ENCODE peak calls at places on chromosome 17, in five cellular contexts. One of them, this sample, is unnamed.
A peak's percentile ranks its signal among the peaks of the same experiment; 100 is the strongest.

GRCh38 chr17:39787743-39788484 is 50.2 kb downstream of the GRB7 start:
- DNase-seq in G401: no peak
- DNase-seq in NCI-H1105 treated with DMSO at 0.1 percent for 48 hours: no peak
- DNase-seq in stimulated activated CD8-positive, alpha-beta memory T cell treated with anti-CD3 and anti-CD28 coated beads, Interleukin-7, amount 100 ng/mL, for 4 hours: no peak
- DNase-seq in activated B cell treated with CpG ODN at 0.5 μM for 24 hours: no peak
- DNase-seq in this sample: no peak

GRCh38 chr17:32801193-32801592 is 75.7 kb downstream of the MYO1D start:
- DNase-seq in G401: no peak
- DNase-seq in NCI-H1105 treated with DMSO at 0.1 percent for 48 hours: no peak
- DNase-seq in stimulated activated CD8-positive, alpha-beta memory T cell treated with anti-CD3 and anti-CD28 coated beads, Interleukin-7, amount 100 ng/mL, for 4 hours: no peak
- DNase-seq in activated B cell treated with CpG ODN at 0.5 μM for 24 hours: no peak
- DNase-seq in this sample: no peak

GRCh38 chr17:1834378-1835149 is 4.8 kb downstream of the RPA1 start:
- DNase-seq in G401: no peak
- DNase-seq in NCI-H1105 treated with DMSO at 0.1 percent for 48 hours: no peak
- DNase-seq in stimulated activated CD8-positive, alpha-beta memory T cell treated with anti-CD3 and anti-CD28 coated beads, Interleukin-7, amount 100 ng/mL, for 4 hours: no peak
- DNase-seq in activated B cell treated with CpG ODN at 0.5 μM for 24 hours: no peak
- DNase-seq in this sample: peak; percentile 96

GRCh38 chr17:75854111-75854748 is 905 bp downstream of the WBP2 start:
- DNase-seq in G401: peak; percentile 25
- DNase-seq in NCI-H1105 treated with DMSO at 0.1 percent for 48 hours: no peak
- DNase-seq in stimulated activated CD8-positive, alpha-beta memory T cell treated with anti-CD3 and anti-CD28 coated beads, Interleukin-7, amount 100 ng/mL, for 4 hours: no peak
- DNase-seq in activated B cell treated with CpG ODN at 0.5 μM for 24 hours: no peak
- DNase-seq in this sample: no peak

GRCh38 chr17:30520882-30521281 is 43.7 kb downstream of the GOSR1 start:
- DNase-seq in G401: no peak
- DNase-seq in NCI-H1105 treated with DMSO at 0.1 percent for 48 hours: no peak
- DNase-seq in stimulated activated CD8-positive, alpha-beta memory T cell treated with anti-CD3 and anti-CD28 coated beads, Interleukin-7, amount 100 ng/mL, for 4 hours: no peak
- DNase-seq in activated B cell treated with CpG ODN at 0.5 μM for 24 hours: no peak
- DNase-seq in this sample: no peak

GRCh38 chr17:63178530-63178929 is 212.5 kb downstream of the TANC2 start:
- DNase-seq in G401: no peak
- DNase-seq in NCI-H1105 treated with DMSO at 0.1 percent for 48 hours: no peak
- DNase-seq in stimulated activated CD8-positive, alpha-beta memory T cell treated with anti-CD3 and anti-CD28 coated beads, Interleukin-7, amount 100 ng/mL, for 4 hours: no peak
- DNase-seq in activated B cell treated with CpG ODN at 0.5 μM for 24 hours: no peak
- DNase-seq in this sample: no peak

GRCh38 chr17:48776602-48777001 is 40.4 kb downstream of the TTLL6 start:
- DNase-seq in G401: no peak
- DNase-seq in NCI-H1105 treated with DMSO at 0.1 percent for 48 hours: no peak
- DNase-seq in stimulated activated CD8-positive, alpha-beta memory T cell treated with anti-CD3 and anti-CD28 coated beads, Interleukin-7, amount 100 ng/mL, for 4 hours: no peak
- DNase-seq in activated B cell treated with CpG ODN at 0.5 μM for 24 hours: no peak
- DNase-seq in this sample: no peak

GRCh38 chr17:61574542-61575351 is 16.3 kb downstream of the NACA2 start:
- DNase-seq in G401: peak; percentile 41
- DNase-seq in NCI-H1105 treated with DMSO at 0.1 percent for 48 hours: peak; percentile 70
- DNase-seq in stimulated activated CD8-positive, alpha-beta memory T cell treated with anti-CD3 and anti-CD28 coated beads, Interleukin-7, amount 100 ng/mL, for 4 hours: no peak
- DNase-seq in activated B cell treated with CpG ODN at 0.5 μM for 24 hours: no peak
- DNase-seq in this sample: no peak

GRCh38 chr17:79790805-79791353 is 6.0 kb downstream of the CBX8 start:
- DNase-seq in G401: no peak
- DNase-seq in NCI-H1105 treated with DMSO at 0.1 percent for 48 hours: no peak
- DNase-seq in stimulated activated CD8-positive, alpha-beta memory T cell treated with anti-CD3 and anti-CD28 coated beads, Interleukin-7, amount 100 ng/mL, for 4 hours: no peak
- DNase-seq in activated B cell treated with CpG ODN at 0.5 μM for 24 hours: no peak
- DNase-seq in this sample: no peak

GRCh38 chr17:16328997-16329396 is 24.3 kb downstream of the CENPV start:
- DNase-seq in G401: no peak
- DNase-seq in NCI-H1105 treated with DMSO at 0.1 percent for 48 hours: no peak
- DNase-seq in stimulated activated CD8-positive, alpha-beta memory T cell treated with anti-CD3 and anti-CD28 coated beads, Interleukin-7, amount 100 ng/mL, for 4 hours: no peak
- DNase-seq in activated B cell treated with CpG ODN at 0.5 μM for 24 hours: no peak
- DNase-seq in this sample: no peak

GRCh38 chr17:16936536-16937310 is 35.2 kb downstream of the TNFRSF13B start:
- DNase-seq in G401: no peak
- DNase-seq in NCI-H1105 treated with DMSO at 0.1 percent for 48 hours: no peak
- DNase-seq in stimulated activated CD8-positive, alpha-beta memory T cell treated with anti-CD3 and anti-CD28 coated beads, Interleukin-7, amount 100 ng/mL, for 4 hours: no peak
- DNase-seq in activated B cell treated with CpG ODN at 0.5 μM for 24 hours: no peak
- DNase-seq in this sample: no peak

GRCh38 chr17:77280304-77280910 is 139.6 kb downstream of the SEC14L1 start:
- DNase-seq in G401: peak; percentile 21
- DNase-seq in NCI-H1105 treated with DMSO at 0.1 percent for 48 hours: no peak
- DNase-seq in stimulated activated CD8-positive, alpha-beta memory T cell treated with anti-CD3 and anti-CD28 coated beads, Interleukin-7, amount 100 ng/mL, for 4 hours: no peak
- DNase-seq in activated B cell treated with CpG ODN at 0.5 μM for 24 hours: no peak
- DNase-seq in this sample: no peak

GRCh38 chr17:1367351-1367745 is 32.7 kb downstream of the YWHAE start:
- DNase-seq in G401: no peak
- DNase-seq in NCI-H1105 treated with DMSO at 0.1 percent for 48 hours: no peak
- DNase-seq in stimulated activated CD8-positive, alpha-beta memory T cell treated with anti-CD3 and anti-CD28 coated beads, Interleukin-7, amount 100 ng/mL, for 4 hours: no peak
- DNase-seq in activated B cell treated with CpG ODN at 0.5 μM for 24 hours: no peak
- DNase-seq in this sample: no peak

GRCh38 chr17:1946021-1946932 is 78.9 kb downstream of the RTN4RL1 start:
- DNase-seq in G401: no peak
- DNase-seq in NCI-H1105 treated with DMSO at 0.1 percent for 48 hours: no peak
- DNase-seq in stimulated activated CD8-positive, alpha-beta memory T cell treated with anti-CD3 and anti-CD28 coated beads, Interleukin-7, amount 100 ng/mL, for 4 hours: no peak
- DNase-seq in activated B cell treated with CpG ODN at 0.5 μM for 24 hours: no peak
- DNase-seq in this sample: no peak

GRCh38 chr17:8006836-8007680 is 4.6 kb downstream of the GUCY2D start:
- DNase-seq in G401: no peak
- DNase-seq in NCI-H1105 treated with DMSO at 0.1 percent for 48 hours: no peak
- DNase-seq in stimulated activated CD8-positive, alpha-beta memory T cell treated with anti-CD3 and anti-CD28 coated beads, Interleukin-7, amount 100 ng/mL, for 4 hours: no peak
- DNase-seq in activated B cell treated with CpG ODN at 0.5 μM for 24 hours: no peak
- DNase-seq in this sample: no peak

GRCh38 chr17:27538156-27538955 is 82.1 kb downstream of the KSR1 start:
- DNase-seq in G401: no peak
- DNase-seq in NCI-H1105 treated with DMSO at 0.1 percent for 48 hours: no peak
- DNase-seq in stimulated activated CD8-positive, alpha-beta memory T cell treated with anti-CD3 and anti-CD28 coated beads, Interleukin-7, amount 100 ng/mL, for 4 hours: no peak
- DNase-seq in activated B cell treated with CpG ODN at 0.5 μM for 24 hours: no peak
- DNase-seq in this sample: no peak

GRCh38 chr17:15649861-15650391 is 30.4 kb upstream of the FBXW10B start:
- DNase-seq in G401: no peak
- DNase-seq in NCI-H1105 treated with DMSO at 0.1 percent for 48 hours: no peak
- DNase-seq in stimulated activated CD8-positive, alpha-beta memory T cell treated with anti-CD3 and anti-CD28 coated beads, Interleukin-7, amount 100 ng/mL, for 4 hours: no peak
- DNase-seq in activated B cell treated with CpG ODN at 0.5 μM for 24 hours: no peak
- DNase-seq in this sample: no peak

GRCh38 chr17:77943971-77944370 is 14.5 kb upstream of the TNRC6C start:
- DNase-seq in G401: no peak
- DNase-seq in NCI-H1105 treated with DMSO at 0.1 percent for 48 hours: no peak
- DNase-seq in stimulated activated CD8-positive, alpha-beta memory T cell treated with anti-CD3 and anti-CD28 coated beads, Interleukin-7, amount 100 ng/mL, for 4 hours: no peak
- DNase-seq in activated B cell treated with CpG ODN at 0.5 μM for 24 hours: no peak
- DNase-seq in this sample: no peak

GRCh38 chr17:79793924-79794304 is 3.0 kb downstream of the CBX8 start:
- DNase-seq in G401: peak; percentile 55
- DNase-seq in NCI-H1105 treated with DMSO at 0.1 percent for 48 hours: no peak
- DNase-seq in stimulated activated CD8-positive, alpha-beta memory T cell treated with anti-CD3 and anti-CD28 coated beads, Interleukin-7, amount 100 ng/mL, for 4 hours: no peak
- DNase-seq in activated B cell treated with CpG ODN at 0.5 μM for 24 hours: no peak
- DNase-seq in this sample: no peak

GRCh38 chr17:57708401-57708800 is 36.7 kb downstream of the CCDC182 start:
- DNase-seq in G401: no peak
- DNase-seq in NCI-H1105 treated with DMSO at 0.1 percent for 48 hours: no peak
- DNase-seq in stimulated activated CD8-positive, alpha-beta memory T cell treated with anti-CD3 and anti-CD28 coated beads, Interleukin-7, amount 100 ng/mL, for 4 hours: no peak
- DNase-seq in activated B cell treated with CpG ODN at 0.5 μM for 24 hours: no peak
- DNase-seq in this sample: no peak

GRCh38 chr17:7706631-7707354 is 1.8 kb downstream of the EFNB3 start:
- DNase-seq in G401: no peak
- DNase-seq in NCI-H1105 treated with DMSO at 0.1 percent for 48 hours: no peak
- DNase-seq in stimulated activated CD8-positive, alpha-beta memory T cell treated with anti-CD3 and anti-CD28 coated beads, Interleukin-7, amount 100 ng/mL, for 4 hours: no peak
- DNase-seq in activated B cell treated with CpG ODN at 0.5 μM for 24 hours: no peak
- DNase-seq in this sample: no peak

GRCh38 chr17:64174686-64175456 is 44.9 kb upstream of the ERN1 start:
- DNase-seq in G401: no peak
- DNase-seq in NCI-H1105 treated with DMSO at 0.1 percent for 48 hours: no peak
- DNase-seq in stimulated activated CD8-positive, alpha-beta memory T cell treated with anti-CD3 and anti-CD28 coated beads, Interleukin-7, amount 100 ng/mL, for 4 hours: no peak
- DNase-seq in activated B cell treated with CpG ODN at 0.5 μM for 24 hours: no peak
- DNase-seq in this sample: no peak

GRCh38 chr17:60398227-60398959 is 6.5 kb upstream of the USP32 start:
- DNase-seq in G401: no peak
- DNase-seq in NCI-H1105 treated with DMSO at 0.1 percent for 48 hours: no peak
- DNase-seq in stimulated activated CD8-positive, alpha-beta memory T cell treated with anti-CD3 and anti-CD28 coated beads, Interleukin-7, amount 100 ng/mL, for 4 hours: no peak
- DNase-seq in activated B cell treated with CpG ODN at 0.5 μM for 24 hours: peak; percentile 36
- DNase-seq in this sample: peak; percentile 71

GRCh38 chr17:39738568-39738901 is 797 bp downstream of the GRB7 start:
- DNase-seq in G401: peak; percentile 72
- DNase-seq in NCI-H1105 treated with DMSO at 0.1 percent for 48 hours: peak; percentile 46
- DNase-seq in stimulated activated CD8-positive, alpha-beta memory T cell treated with anti-CD3 and anti-CD28 coated beads, Interleukin-7, amount 100 ng/mL, for 4 hours: peak; percentile 33
- DNase-seq in activated B cell treated with CpG ODN at 0.5 μM for 24 hours: no peak
- DNase-seq in this sample: no peak

GRCh38 chr17:58231644-58232043 is 6.7 kb upstream of the LPO start:
- DNase-seq in G401: no peak
- DNase-seq in NCI-H1105 treated with DMSO at 0.1 percent for 48 hours: no peak
- DNase-seq in stimulated activated CD8-positive, alpha-beta memory T cell treated with anti-CD3 and anti-CD28 coated beads, Interleukin-7, amount 100 ng/mL, for 4 hours: no peak
- DNase-seq in activated B cell treated with CpG ODN at 0.5 μM for 24 hours: no peak
- DNase-seq in this sample: no peak

GRCh38 chr17:42277342-42277712 is 1.1 kb upstream of the STAT5B start:
- DNase-seq in G401: no peak
- DNase-seq in NCI-H1105 treated with DMSO at 0.1 percent for 48 hours: no peak
- DNase-seq in stimulated activated CD8-positive, alpha-beta memory T cell treated with anti-CD3 and anti-CD28 coated beads, Interleukin-7, amount 100 ng/mL, for 4 hours: no peak
- DNase-seq in activated B cell treated with CpG ODN at 0.5 μM for 24 hours: no peak
- DNase-seq in this sample: no peak

GRCh38 chr17:17538417-17539391 is 42.5 kb upstream of the RASD1 start:
- DNase-seq in G401: no peak
- DNase-seq in NCI-H1105 treated with DMSO at 0.1 percent for 48 hours: peak; percentile 98
- DNase-seq in stimulated activated CD8-positive, alpha-beta memory T cell treated with anti-CD3 and anti-CD28 coated beads, Interleukin-7, amount 100 ng/mL, for 4 hours: no peak
- DNase-seq in activated B cell treated with CpG ODN at 0.5 μM for 24 hours: no peak
- DNase-seq in this sample: no peak

GRCh38 chr17:42975265-42975664 is 4.6 kb downstream of the PTGES3L start:
- DNase-seq in G401: no peak
- DNase-seq in NCI-H1105 treated with DMSO at 0.1 percent for 48 hours: no peak
- DNase-seq in stimulated activated CD8-positive, alpha-beta memory T cell treated with anti-CD3 and anti-CD28 coated beads, Interleukin-7, amount 100 ng/mL, for 4 hours: no peak
- DNase-seq in activated B cell treated with CpG ODN at 0.5 μM for 24 hours: no peak
- DNase-seq in this sample: no peak

GRCh38 chr17:80969674-80970043 is 22.0 kb upstream of the CHMP6 start:
- DNase-seq in G401: no peak
- DNase-seq in NCI-H1105 treated with DMSO at 0.1 percent for 48 hours: no peak
- DNase-seq in stimulated activated CD8-positive, alpha-beta memory T cell treated with anti-CD3 and anti-CD28 coated beads, Interleukin-7, amount 100 ng/mL, for 4 hours: no peak
- DNase-seq in activated B cell treated with CpG ODN at 0.5 μM for 24 hours: no peak
- DNase-seq in this sample: no peak

GRCh38 chr17:49226771-49227435 is 3.7 kb downstream of the PHOSPHO1 start:
- DNase-seq in G401: no peak
- DNase-seq in NCI-H1105 treated with DMSO at 0.1 percent for 48 hours: no peak
- DNase-seq in stimulated activated CD8-positive, alpha-beta memory T cell treated with anti-CD3 and anti-CD28 coated beads, Interleukin-7, amount 100 ng/mL, for 4 hours: no peak
- DNase-seq in activated B cell treated with CpG ODN at 0.5 μM for 24 hours: no peak
- DNase-seq in this sample: no peak

GRCh38 chr17:2331303-2331702 is 5.0 kb downstream of the TSR1 start:
- DNase-seq in G401: no peak
- DNase-seq in NCI-H1105 treated with DMSO at 0.1 percent for 48 hours: no peak
- DNase-seq in stimulated activated CD8-positive, alpha-beta memory T cell treated with anti-CD3 and anti-CD28 coated beads, Interleukin-7, amount 100 ng/mL, for 4 hours: no peak
- DNase-seq in activated B cell treated with CpG ODN at 0.5 μM for 24 hours: no peak
- DNase-seq in this sample: no peak

GRCh38 chr17:56389356-56389755 is 204.1 kb upstream of the NOG start:
- DNase-seq in G401: no peak
- DNase-seq in NCI-H1105 treated with DMSO at 0.1 percent for 48 hours: no peak
- DNase-seq in stimulated activated CD8-positive, alpha-beta memory T cell treated with anti-CD3 and anti-CD28 coated beads, Interleukin-7, amount 100 ng/mL, for 4 hours: no peak
- DNase-seq in activated B cell treated with CpG ODN at 0.5 μM for 24 hours: no peak
- DNase-seq in this sample: no peak

GRCh38 chr17:53527473-53527872 is 295.3 kb upstream of the KIF2B start:
- DNase-seq in G401: no peak
- DNase-seq in NCI-H1105 treated with DMSO at 0.1 percent for 48 hours: no peak
- DNase-seq in stimulated activated CD8-positive, alpha-beta memory T cell treated with anti-CD3 and anti-CD28 coated beads, Interleukin-7, amount 100 ng/mL, for 4 hours: no peak
- DNase-seq in activated B cell treated with CpG ODN at 0.5 μM for 24 hours: no peak
- DNase-seq in this sample: no peak

GRCh38 chr17:65918921-65919546 is 272.9 kb downstream of the CEP112 start:
- DNase-seq in G401: no peak
- DNase-seq in NCI-H1105 treated with DMSO at 0.1 percent for 48 hours: no peak
- DNase-seq in stimulated activated CD8-positive, alpha-beta memory T cell treated with anti-CD3 and anti-CD28 coated beads, Interleukin-7, amount 100 ng/mL, for 4 hours: no peak
- DNase-seq in activated B cell treated with CpG ODN at 0.5 μM for 24 hours: no peak
- DNase-seq in this sample: no peak

GRCh38 chr17:64190468-64190867 is 60.5 kb upstream of the ERN1 start:
- DNase-seq in G401: no peak
- DNase-seq in NCI-H1105 treated with DMSO at 0.1 percent for 48 hours: no peak
- DNase-seq in stimulated activated CD8-positive, alpha-beta memory T cell treated with anti-CD3 and anti-CD28 coated beads, Interleukin-7, amount 100 ng/mL, for 4 hours: no peak
- DNase-seq in activated B cell treated with CpG ODN at 0.5 μM for 24 hours: no peak
- DNase-seq in this sample: no peak

This sample was measured in GM12878.